ENCODE peak calls at places on chromosome 12, in seven cellular contexts. S is breast epithelium, T is uterus, X is RWPE1, B is fibroblast of the aortic adventitia, V is AG10803, N is glutamatergic neuron. P is an unnamed sample.

GRCh38 chr12:43655586-43655985 is 103.0 kb downstream of the PUS7L start:
- DNase-seq in N (no peak), X (no peak), B (peak), S (no peak), T (no peak), V (peak), P (no peak)

GRCh38 chr12:94704452-94704871 is 54.1 kb upstream of the TMCC3 start:
- DNase-seq in V (peak), B (peak), S (no peak), X (peak), T (peak), N (no peak), P (no peak)

GRCh38 chr12:130367003-130367402 is 29.3 kb downstream of the PIWIL1 start:
- DNase-seq in V (no peak), X (no peak), N (no peak), B (no peak), T (no peak), S (no peak), P (no peak)

GRCh38 chr12:6200266-6201198 is at the start of gene CD9:
- DNase-seq in V (no peak), X (peak), T (peak), B (peak), N (no peak), S (peak), P (peak)

GRCh38 chr12:69534389-69534822 is 50.9 kb upstream of the CCT2 start:
- DNase-seq in T (peak), X (peak), V (peak), S (no peak), N (no peak), B (peak), P (peak)

GRCh38 chr12:21773799-21774198 is 707 bp downstream of the KCNJ8 start:
- DNase-seq in S (no peak), N (no peak), B (peak), T (no peak), X (no peak), V (no peak), P (no peak)

GRCh38 chr12:75196408-75196807 is 13.2 kb downstream of the KCNC2 start:
- DNase-seq in T (no peak), S (no peak), N (no peak), X (no peak), B (no peak), V (no peak), P (no peak)

GRCh38 chr12:90621927-90622326 is 333.0 kb downstream of the CCER1 start:
- DNase-seq in S (no peak), V (peak), T (no peak), B (peak), X (no peak), N (no peak), P (no peak)

GRCh38 chr12:91958816-91959215 is 186.8 kb downstream of the BTG1 start:
- DNase-seq in X (no peak), V (peak), T (no peak), S (no peak), B (peak), N (no peak), P (no peak)

GRCh38 chr12:72030272-72030671 is 91.6 kb downstream of the TPH2 start:
- DNase-seq in S (no peak), X (no peak), V (no peak), N (no peak), B (no peak), T (no peak), P (no peak)

GRCh38 chr12:69966409-69966808 is 141.4 kb downstream of the MYRFL start:
- DNase-seq in B (peak), V (peak), S (no peak), X (peak), T (no peak), N (no peak), P (no peak)

GRCh38 chr12:115433014-115433634 is 749.1 kb upstream of the TBX3 start:
- DNase-seq in S (no peak), V (no peak), X (no peak), B (no peak), T (no peak), N (no peak), P (no peak)

GRCh38 chr12:89863332-89863938 is 154.8 kb upstream of the ATP2B1 start:
- DNase-seq in X (no peak), S (no peak), V (no peak), T (no peak), B (no peak), N (no peak), P (no peak)

GRCh38 chr12:2165021-2165420 is 112.2 kb downstream of the CACNA1C start:
- DNase-seq in V (peak), N (no peak), S (no peak), X (no peak), B (peak), T (no peak), P (no peak)

GRCh38 chr12:34405286-34406227 is 383.3 kb downstream of the ALG10 start:
- DNase-seq in B (no peak), N (peak), T (peak), X (no peak), S (peak), V (no peak), P (peak)

GRCh38 chr12:27733052-27733656 is 22.5 kb downstream of the MRPS35 start:
- DNase-seq in X (peak), S (no peak), N (peak), T (no peak), B (peak), V (peak), P (no peak)

GRCh38 chr12:93855265-93855664 is 178.1 kb downstream of the CRADD start:
- DNase-seq in V (no peak), S (no peak), B (no peak), T (no peak), N (no peak), X (no peak), P (no peak)

GRCh38 chr12:117236456-117237001 is 46.3 kb upstream of the FBXO21 start:
- DNase-seq in X (peak), V (peak), B (peak), S (peak), T (peak), N (peak), P (no peak)

GRCh38 chr12:89970646-89971192 is 262.1 kb upstream of the ATP2B1 start:
- DNase-seq in S (no peak), B (no peak), T (no peak), N (no peak), V (no peak), X (no peak), P (no peak)

GRCh38 chr12:15546102-15546701 is 223.9 kb downstream of the PTPRO start:
- DNase-seq in B (peak), S (no peak), V (no peak), T (no peak), N (no peak), X (no peak), P (no peak)

GRCh38 chr12:459430-460258 is at the start of gene B4GALNT3:
- DNase-seq in V (no peak), N (peak), T (peak), B (peak), X (peak), S (no peak), P (peak)

GRCh38 chr12:88310666-88311065 is 168.6 kb downstream of the TMTC3 start:
- DNase-seq in B (peak), S (no peak), N (no peak), T (no peak), X (no peak), V (peak), P (no peak)

GRCh38 chr12:13227191-13227590 is 30.7 kb downstream of the EMP1 start:
- DNase-seq in T (no peak), N (no peak), V (no peak), X (no peak), S (no peak), B (no peak), P (no peak)

GRCh38 chr12:24901975-24902461 is 46.9 kb downstream of the BCAT1 start:
- DNase-seq in N (peak), B (no peak), T (no peak), S (no peak), X (no peak), V (no peak), P (no peak)

GRCh38 chr12:30836656-30837445 is 82.1 kb upstream of the CAPRIN2 start:
- DNase-seq in X (no peak), T (no peak), N (no peak), B (no peak), S (no peak), V (no peak), P (no peak)

GRCh38 chr12:81610955-81611889 is 147.9 kb downstream of the PPFIA2 start:
- DNase-seq in V (no peak), S (no peak), X (no peak), B (peak), N (no peak), T (no peak), P (no peak)

GRCh38 chr12:128657378-128657777 is 166.4 kb downstream of the SLC15A4 start:
- DNase-seq in N (no peak), B (no peak), S (no peak), X (no peak), T (no peak), V (no peak), P (no peak)

GRCh38 chr12:64687816-64688599 is 71.2 kb downstream of the GNS start:
- DNase-seq in B (no peak), V (peak), X (no peak), S (no peak), T (no peak), N (no peak), P (no peak)

GRCh38 chr12:26874501-26875296 is 41.7 kb upstream of the ITPR2 start:
- DNase-seq in B (no peak), S (no peak), V (no peak), X (no peak), N (no peak), T (no peak), P (no peak)

GRCh38 chr12:132250707-132251106 is 78.7 kb downstream of the GALNT9 start:
- DNase-seq in N (peak), B (no peak), S (no peak), X (no peak), T (no peak), V (no peak), P (no peak)

GRCh38 chr12:20885552-20885951 is 75.0 kb downstream of the SLCO1B3 start:
- DNase-seq in X (no peak), T (no peak), N (no peak), V (no peak), S (no peak), B (no peak), P (no peak)

GRCh38 chr12:25051583-25052190 is 102.8 kb upstream of the BCAT1 start:
- DNase-seq in S (no peak), X (no peak), B (no peak), T (no peak), V (no peak), N (no peak), P (no peak)

GRCh38 chr12:71183018-71183417 is 25.2 kb upstream of the TSPAN8 start:
- DNase-seq in N (no peak), X (peak), T (no peak), V (no peak), B (peak), S (no peak), P (no peak)

GRCh38 chr12:82438356-82438755 is 80.0 kb downstream of the METTL25 start:
- DNase-seq in S (no peak), X (no peak), T (no peak), V (no peak), B (no peak), N (no peak), P (no peak)

GRCh38 chr12:27896419-27896990 is 76.0 kb downstream of the PTHLH start:
- DNase-seq in X (no peak), S (no peak), T (no peak), B (no peak), N (no peak), V (no peak), P (no peak)

GRCh38 chr12:14240873-14241220 is 124.6 kb upstream of the ATF7IP start:
- DNase-seq in V (no peak), X (no peak), B (no peak), N (no peak), S (no peak), T (no peak), P (no peak)

GRCh38 chr12:14239935-14240872 is 125.3 kb upstream of the ATF7IP start:
- DNase-seq in V (no peak), S (no peak), N (no peak), T (no peak), X (no peak), B (no peak), P (no peak)

GRCh38 chr12:14243941-14244340 is 121.5 kb upstream of the ATF7IP start:
- DNase-seq in T (no peak), B (no peak), X (no peak), V (no peak), S (no peak), N (no peak), P (no peak)

GRCh38 chr12:14238224-14238792 is 127.2 kb upstream of the ATF7IP start:
- DNase-seq in S (no peak), B (peak), T (no peak), V (peak), X (no peak), N (no peak), P (no peak)

GRCh38 chr12:14239350-14239934 is 126.0 kb upstream of the ATF7IP start:
- DNase-seq in B (peak), X (no peak), S (no peak), T (peak), N (peak), V (peak), P (no peak)
- TF ChIP-seq CTCF in B (no peak), X (no peak), S (no peak), T (no peak), N (no peak), V (peak), P (no peak)

DNA sequence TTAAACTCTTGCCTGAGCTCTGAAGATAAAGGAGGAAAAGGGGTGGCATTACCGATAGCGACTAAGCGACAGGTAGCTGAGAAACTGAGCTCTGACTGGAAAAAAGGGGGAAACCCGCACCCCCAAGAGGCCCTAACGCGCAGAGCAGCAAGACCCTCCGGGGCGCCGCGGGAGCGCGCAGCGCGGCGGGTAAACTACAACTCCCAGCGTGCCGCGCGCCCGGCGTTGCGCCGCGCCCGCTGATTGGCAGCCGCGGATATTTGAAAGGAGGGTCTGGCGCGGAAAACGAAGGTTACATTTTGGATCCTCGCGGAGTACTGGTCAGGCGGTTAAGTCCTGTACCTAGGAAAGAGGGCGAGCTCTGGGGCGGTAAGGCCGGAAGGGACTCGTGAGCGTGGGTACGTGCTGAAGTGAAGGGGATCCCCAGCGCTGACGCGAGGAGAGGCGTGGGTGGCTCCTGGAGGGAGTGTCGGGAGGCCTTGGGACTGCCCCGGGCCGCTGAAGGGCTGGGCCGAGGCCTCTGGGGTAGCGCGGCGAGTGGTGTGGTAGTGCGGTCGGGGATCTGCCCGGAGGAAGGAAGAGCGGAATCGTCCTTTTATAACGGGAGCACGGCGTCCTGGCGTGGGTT is at the start of gene ESPL1:
- DNase-seq in N (peak), X (peak), T (peak), B (peak), S (peak), V (peak), P (no peak)
- TF ChIP-seq CTCF in N (no peak), X (peak), T (peak), B (peak), S (no peak), V (peak), P (no peak)

GRCh38 chr12:59084758-59085383 is 164.6 kb upstream of the LRIG3 start:
- DNase-seq in S (peak), B (peak), X (no peak), V (peak), N (no peak), T (peak), P (no peak)
- TF ChIP-seq CTCF in S (no peak), B (peak), X (no peak), V (peak), N (no peak), T (no peak), P (no peak)

DNA sequence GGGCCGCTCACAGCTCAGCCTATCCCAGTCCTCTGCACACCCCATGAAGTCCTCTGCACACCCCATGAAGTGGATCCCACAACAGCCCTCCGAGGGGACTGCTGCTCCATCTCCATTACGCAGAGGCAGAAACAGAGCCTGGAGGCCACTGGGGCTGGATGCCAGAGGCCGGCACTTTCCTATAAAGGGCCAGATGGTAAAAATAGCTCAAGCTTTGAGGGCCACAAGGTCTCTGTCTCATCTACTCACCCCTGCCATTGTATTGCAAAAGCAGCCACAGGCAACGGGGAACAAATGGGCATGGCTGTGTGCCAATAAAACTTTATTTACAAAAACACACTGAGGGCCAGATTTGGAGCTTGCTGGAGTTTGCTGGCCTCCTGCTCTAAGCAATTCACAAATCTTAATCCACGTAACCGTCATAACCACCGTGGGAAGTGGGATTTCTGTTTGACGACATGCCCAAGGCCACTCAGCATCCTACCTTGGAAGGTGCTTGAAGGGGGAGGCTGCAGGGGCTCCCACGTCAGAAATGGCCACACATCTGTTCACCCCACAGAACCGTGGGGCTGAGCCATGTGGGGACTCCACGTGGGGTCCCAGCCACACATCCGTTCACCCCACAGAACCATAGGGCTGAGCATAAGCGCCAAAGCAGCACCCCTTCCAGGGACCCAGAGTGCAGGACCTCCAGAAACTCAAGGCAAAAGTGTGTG is 92.0 kb downstream of the NCOR2 start:
- DNase-seq in B (no peak), S (no peak), N (no peak), T (no peak), V (no peak), X (no peak), P (no peak)
- TF ChIP-seq CTCF in B (no peak), S (no peak), N (no peak), T (no peak), V (no peak), X (no peak), P (no peak)

P was measured in coronary artery.